ENCODE peak calls at places on chromosomes 5 and 9, in seven cellular contexts. K is H54, G is adrenal gland, I is body of pancreas, Z is transverse colon, Y is IMR-90, O is breast epithelium. S is an unnamed sample.
A peak's percentile ranks its signal among the peaks of the same experiment; 100 is the strongest.

GRCh38 chr9:97873877-97874276 is 20.9 kb downstream of the FOXE1 start:
- DNase-seq in K (peak; percentile 78), I (no peak), Y (peak; percentile 10), Z (no peak), O (no peak), G (no peak), S (no peak)

GRCh38 chr9:37922391-37923120 is 18.6 kb upstream of the SLC25A51 start:
- DNase-seq in K (no peak), O (no peak), Y (no peak), I (no peak), Z (no peak), G (no peak), S (peak; percentile 69)

GRCh38 chr5:56881571-56881970 is 27.8 kb upstream of the SETD9 start:
- DNase-seq in Y (no peak), G (no peak), O (no peak), K (no peak), I (no peak), Z (no peak), S (no peak)

GRCh38 chr5:178372091-178372695 is 139.6 kb upstream of the PHYKPL start:
- DNase-seq in G (no peak), K (no peak), Y (no peak), O (no peak), I (no peak), Z (no peak), S (no peak)

GRCh38 chr9:137519553-137519952 is 30.6 kb downstream of the PNPLA7 start:
- DNase-seq in O (no peak), G (no peak), Z (no peak), Y (no peak), I (no peak), K (no peak), S (no peak)

GRCh38 chr5:6729400-6730310 is 16.4 kb downstream of the TENT4A start:
- DNase-seq in O (no peak), Z (peak; percentile 63), I (peak; percentile 63), G (peak; percentile 81), Y (no peak), K (no peak), S (peak; percentile 70)

GRCh38 chr9:87379300-87379699 is 118.4 kb upstream of the DAPK1 start:
- DNase-seq in O (no peak), Y (no peak), Z (no peak), G (no peak), I (no peak), K (no peak), S (no peak)

GRCh38 chr5:128213340-128213739 is 129.8 kb downstream of the SLC12A2 start:
- DNase-seq in O (no peak), I (peak; percentile 56), Z (peak; percentile 41), Y (peak; percentile 77), G (peak; percentile 72), K (no peak), S (peak; percentile 69)

GRCh38 chr9:76704601-76705204 is 59.5 kb upstream of the PCA3 start:
- DNase-seq in I (no peak), Z (no peak), O (no peak), G (no peak), K (peak; percentile 63), Y (peak; percentile 93), S (peak; percentile 83)

GRCh38 chr5:14663734-14664269 is 716 bp upstream of the OTULIN start:
- DNase-seq in Y (no peak), G (peak; percentile 63), K (peak; percentile 40), O (no peak), Z (peak; percentile 47), I (peak; percentile 23), S (peak; percentile 62)

GRCh38 chr5:863244-863805 is 12.5 kb upstream of the ZDHHC11 start:
- DNase-seq in O (no peak), Z (no peak), Y (no peak), I (no peak), K (no peak), G (no peak), S (no peak)

DNA sequence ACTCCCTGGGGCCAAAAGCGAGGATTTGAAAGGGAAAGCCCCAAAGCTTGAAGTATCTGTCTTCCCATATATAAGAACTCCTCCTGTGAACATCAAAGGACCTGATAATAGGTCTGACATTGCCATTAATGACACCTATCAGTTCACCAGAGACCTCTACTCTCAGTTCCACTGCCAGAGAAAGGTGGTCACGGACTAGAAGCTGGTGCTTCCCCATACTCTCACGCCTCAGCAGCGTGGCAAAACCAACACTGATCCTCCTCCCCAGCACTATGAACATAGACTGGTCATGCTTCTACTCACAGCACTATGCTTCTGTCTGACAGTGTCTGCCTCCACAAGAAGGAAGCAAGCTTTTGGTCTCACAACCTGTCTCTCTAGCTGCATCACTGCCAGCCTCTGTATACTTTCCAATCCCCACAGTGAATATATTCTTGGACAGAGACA is 37.9 kb downstream of the NRG2 start:
- DNase-seq in Y (no peak), Z (no peak), O (no peak), I (no peak), K (no peak), G (no peak), S (no peak)
- TF ChIP-seq POLR2A in Y (no peak), Z (no peak), O (no peak), I (no peak), K (no peak), G (no peak), S (no peak)

GRCh38 chr9:131523451-131524435 is 7.3 kb downstream of the UCK1 start:
- DNase-seq in Y (no peak), Z (no peak), O (no peak), G (no peak), K (no peak), I (no peak), S (no peak)
- TF ChIP-seq POLR2A in Y (no peak), Z (no peak), O (no peak), G (no peak), K (no peak), I (no peak), S (no peak)

GRCh38 chr5:126884269-126884819 is 107.4 kb downstream of the LMNB1 start:
- DNase-seq in O (no peak), Z (no peak), I (no peak), Y (peak; percentile 96), G (no peak), K (peak; percentile 34), S (peak; percentile 96)
- TF ChIP-seq POLR2A in O (no peak), Z (no peak), I (no peak), Y (no peak), G (no peak), K (no peak), S (peak; percentile 44)

GRCh38 chr5:134141346-134142050 is 27.0 kb downstream of the TCF7 start:
- DNase-seq in G (peak; percentile 49), Z (no peak), I (peak; percentile 4), O (peak; percentile 39), Y (no peak), K (no peak), S (no peak)
- TF ChIP-seq POLR2A in G (no peak), Z (no peak), I (no peak), O (no peak), Y (no peak), K (no peak), S (no peak)

DNA sequence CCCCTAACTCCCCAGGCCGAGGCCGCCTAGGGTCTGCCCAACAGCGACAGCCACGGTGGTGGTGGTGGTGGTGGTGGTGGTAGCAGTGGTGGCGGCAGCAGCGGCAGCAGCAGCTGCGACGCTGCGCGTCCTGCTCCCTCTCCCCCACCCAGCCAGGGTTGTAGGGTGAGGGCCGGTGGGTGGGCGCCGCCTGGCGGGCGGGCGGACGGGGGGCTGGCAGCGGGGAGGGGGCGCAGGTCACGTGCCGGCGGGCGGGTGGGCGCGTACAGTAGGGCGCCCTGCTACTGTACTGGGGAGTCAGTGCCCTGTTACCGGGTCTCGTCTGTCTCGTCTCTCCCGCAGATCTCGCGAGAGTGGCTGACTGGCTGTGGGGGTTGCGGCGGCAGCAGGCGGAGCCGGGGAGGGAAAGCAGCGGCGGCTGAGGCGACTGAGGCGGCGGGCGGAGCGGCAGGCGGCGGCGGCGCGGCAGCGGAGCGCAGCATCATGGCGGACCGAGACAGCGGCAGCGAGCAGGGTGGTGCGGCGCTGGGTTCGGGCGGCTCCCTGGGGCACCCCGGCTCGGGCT is at the start of gene PURA:
- DNase-seq in I (peak; percentile 97), O (peak; percentile 96), G (peak; percentile 98), K (peak; percentile 90), Y (peak; percentile 92), Z (peak; percentile 97), S (peak; percentile 97)
- TF ChIP-seq POLR2A in I (peak; percentile 79), O (peak; percentile 30), G (peak; percentile 92), K (peak; percentile 84), Y (peak; percentile 46), Z (peak; percentile 64), S (no peak)